ENCODE peak calls at places on chromosomes 13 and 19, in four cellular contexts. One of them, this sample, is unnamed.

GRCh38 chr13:28071424-28071823 is 29.0 kb downstream of the FLT3 start:
- DNase-seq in tibial nerve: no peak
- DNase-seq in bronchial epithelial cell: no peak
- DNase-seq in OCI-LY7: no peak
- DNase-seq in this sample: no peak

GRCh38 chr13:50222569-50223332 is 207.5 kb downstream of the KCNRG start:
- DNase-seq in bronchial epithelial cell: peak
- DNase-seq in tibial nerve: peak
- DNase-seq in OCI-LY7: no peak
- DNase-seq in this sample: peak

GRCh38 chr13:42417624-42418023 is 145.7 kb downstream of the AKAP11 start:
- DNase-seq in tibial nerve: no peak
- DNase-seq in OCI-LY7: no peak
- DNase-seq in bronchial epithelial cell: no peak
- DNase-seq in this sample: no peak

GRCh38 chr19:30669329-30670010 is 297.3 kb downstream of the ZNF536 start:
- DNase-seq in tibial nerve: peak
- DNase-seq in bronchial epithelial cell: no peak
- DNase-seq in OCI-LY7: peak
- DNase-seq in this sample: no peak

GRCh38 chr19:57888107-57888493 is 737 bp downstream of the ZNF814 start:
- DNase-seq in OCI-LY7: peak
- DNase-seq in bronchial epithelial cell: peak
- DNase-seq in tibial nerve: no peak
- DNase-seq in this sample: no peak

GRCh38 chr13:113950451-113951245 is 23.2 kb downstream of the C13orf46 start:
- DNase-seq in bronchial epithelial cell: no peak
- DNase-seq in tibial nerve: no peak
- DNase-seq in OCI-LY7: no peak
- DNase-seq in this sample: no peak

GRCh38 chr13:33015791-33016323 is 366 bp upstream of the KL start:
- DNase-seq in tibial nerve: no peak
- DNase-seq in bronchial epithelial cell: no peak
- DNase-seq in OCI-LY7: no peak
- DNase-seq in this sample: no peak

GRCh38 chr19:3516675-3517207 is 10.6 kb downstream of the FZR1 start:
- DNase-seq in bronchial epithelial cell: no peak
- DNase-seq in tibial nerve: no peak
- DNase-seq in OCI-LY7: peak
- DNase-seq in this sample: no peak